ENCODE peak calls at places on chromosomes 12 and 14, in five cellular contexts. Q is HFF-Myc, M is dorsolateral prefrontal cortex, A is ovary, Z is lower leg skin. N is an unnamed sample.

GRCh38 chr12:54306925-54307731 is 6.3 kb upstream of the NFE2 start:
- DNase-seq in Q (no peak), Z (peak; percentile 79), A (peak; percentile 37), M (no peak), N (no peak)

GRCh38 chr14:21097616-21098133 is 780 bp downstream of the ZNF219 start:
- DNase-seq in M (no peak), A (peak; percentile 66), Z (no peak), Q (no peak), N (no peak)

GRCh38 chr12:110426300-110426910 is 22.9 kb upstream of the ANAPC7 start:
- DNase-seq in A (no peak), Q (peak; percentile 75), M (no peak), Z (no peak), N (no peak)

GRCh38 chr14:36027354-36027753 is 149.2 kb downstream of the PTCSC3 start:
- DNase-seq in Z (no peak), Q (no peak), A (no peak), M (no peak), N (no peak)

GRCh38 chr12:39605501-39605900 is 14.1 kb downstream of the ABCD2 start:
- DNase-seq in A (no peak), Z (no peak), M (no peak), Q (no peak), N (no peak)

GRCh38 chr12:106632797-106633450 is 50.1 kb downstream of the RFX4 start:
- DNase-seq in M (no peak), Z (no peak), A (no peak), Q (no peak), N (no peak)

GRCh38 chr14:32826404-32827082 is 112.1 kb upstream of the NPAS3 start:
- DNase-seq in Z (no peak), M (peak; percentile 50), A (no peak), Q (no peak), N (no peak)

GRCh38 chr12:3770891-3771290 is 18.0 kb upstream of the CRACR2A start:
- DNase-seq in Z (no peak), Q (peak; percentile 29), M (no peak), A (no peak), N (no peak)

GRCh38 chr14:64745511-64746041 is 41.4 kb downstream of the PLEKHG3 start:
- DNase-seq in A (no peak), M (no peak), Z (no peak), Q (no peak), N (no peak)

GRCh38 chr14:88837495-88837894 is 13.0 kb downstream of the TTC8 start:
- DNase-seq in M (no peak), A (no peak), Z (no peak), Q (no peak), N (no peak)

GRCh38 chr14:105335735-105336476 is 21.4 kb downstream of the PACS2 start:
- DNase-seq in M (no peak), Z (no peak), A (no peak), Q (no peak), N (no peak)

GRCh38 chr12:65685514-65685913 is 138.8 kb upstream of the HMGA2 start:
- DNase-seq in Z (no peak), A (no peak), Q (peak; percentile 52), M (no peak), N (no peak)

GRCh38 chr12:57524814-57525614 is 2.4 kb downstream of the MBD6 start:
- DNase-seq in Z (no peak), A (peak; percentile 51), M (no peak), Q (no peak), N (no peak)

GRCh38 chr14:100860556-100861187 is 34.8 kb downstream of the MEG3 start:
- DNase-seq in Q (no peak), M (no peak), Z (no peak), A (no peak), N (no peak)

GRCh38 chr14:93009471-93010117 is 86.6 kb downstream of the CHGA start:
- DNase-seq in M (peak; percentile 90), Z (peak; percentile 39), A (no peak), Q (no peak), N (no peak)

GRCh38 chr12:131795064-131795463 is 33.1 kb upstream of the MMP17 start:
- DNase-seq in M (no peak), Z (no peak), Q (no peak), A (no peak), N (no peak)

GRCh38 chr14:99176156-99176945 is 95.6 kb downstream of the BCL11B start:
- DNase-seq in A (no peak), Q (no peak), Z (no peak), M (no peak), N (no peak)

DNA sequence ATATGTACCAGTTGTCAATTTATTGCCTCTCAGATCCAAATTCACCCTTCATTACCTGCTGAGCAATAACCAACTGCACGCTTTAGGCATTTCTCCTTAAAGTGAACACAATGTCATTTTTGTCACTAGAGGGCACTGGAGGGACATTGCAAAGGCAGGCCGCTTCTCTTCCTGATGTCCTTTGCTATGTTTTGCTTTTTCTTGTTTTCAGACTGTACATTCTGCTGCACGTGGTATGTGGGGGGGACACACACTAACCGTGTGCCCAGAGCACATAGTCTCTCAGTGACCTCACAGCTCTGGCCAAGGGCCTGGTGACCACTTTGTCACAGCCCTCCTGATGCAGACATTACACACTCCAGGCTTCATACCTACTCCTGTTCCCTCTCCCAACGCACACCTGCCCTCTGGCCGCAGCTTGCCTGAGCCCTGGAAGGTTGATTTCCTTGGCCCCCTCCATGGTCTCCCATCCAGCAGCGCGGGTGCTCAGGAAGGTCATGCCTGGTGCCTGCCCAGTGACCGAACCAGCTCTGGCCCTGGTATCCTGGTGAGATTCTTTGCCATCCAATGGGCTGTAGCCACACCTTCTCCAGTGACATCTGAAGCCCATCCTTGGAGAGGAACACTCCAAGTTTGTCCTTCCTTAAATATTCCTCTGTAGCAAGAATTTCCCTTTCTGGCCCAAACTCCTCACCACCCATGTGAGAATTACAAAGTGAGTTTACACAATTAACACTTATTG is 39.9 kb downstream of the MYO1H start:
- DNase-seq in M (no peak), A (no peak), Q (peak; percentile 32), Z (peak; percentile 35), N (no peak)
- TF ChIP-seq CTCF in M (peak; percentile 57), A (peak; percentile 22), Q (peak; percentile 73), Z (no peak), N (no peak)

GRCh38 chr12:82378997-82379396 is 20.7 kb downstream of the METTL25 start:
- DNase-seq in A (no peak), M (no peak), Q (no peak), Z (no peak), N (no peak)

GRCh38 chr12:82383930-82384513 is 25.7 kb downstream of the METTL25 start:
- DNase-seq in A (no peak), Z (no peak), M (no peak), Q (peak; percentile 16), N (no peak)
- TF ChIP-seq CTCF in A (no peak), Z (no peak), M (peak; percentile 57), Q (peak; percentile 36), N (peak; percentile 29)

GRCh38 chr12:20189767-20190166 is 178.6 kb upstream of the PDE3A start:
- DNase-seq in Q (no peak), A (no peak), M (no peak), Z (no peak), N (no peak)

GRCh38 chr12:20199780-20200179 is 168.6 kb upstream of the PDE3A start:
- DNase-seq in A (no peak), M (no peak), Z (no peak), Q (no peak), N (no peak)

GRCh38 chr12:20188930-20189653 is 179.2 kb upstream of the PDE3A start:
- DNase-seq in Q (no peak), A (no peak), Z (no peak), M (no peak), N (no peak)

GRCh38 chr12:20196767-20197166 is 171.6 kb upstream of the PDE3A start:
- DNase-seq in Z (no peak), M (no peak), A (no peak), Q (no peak), N (no peak)

DNA sequence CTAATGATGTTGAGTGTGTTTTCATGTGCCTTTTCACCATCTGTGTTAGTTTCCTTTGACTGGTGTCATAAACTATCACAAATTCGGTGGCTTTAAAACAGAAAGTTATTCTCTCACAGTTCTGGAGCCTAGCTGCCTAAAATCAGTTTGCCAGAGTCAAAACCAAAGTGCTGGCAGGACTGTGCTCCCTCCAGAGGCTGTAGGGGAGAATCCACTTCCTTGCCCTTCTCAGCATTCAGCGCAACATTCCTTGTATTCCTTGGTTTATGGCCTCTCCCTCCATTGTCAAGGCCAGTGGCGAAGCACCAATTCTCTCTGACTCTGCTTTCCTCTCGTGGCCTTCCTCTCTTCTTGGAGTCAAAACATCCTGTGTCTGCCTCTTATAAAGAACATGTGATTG is 174.2 kb upstream of the PDE3A start:
- DNase-seq in Q (no peak), M (no peak), Z (no peak), A (no peak), N (no peak)
- TF ChIP-seq CTCF in Q (peak; percentile 18), M (no peak), Z (no peak), A (no peak), N (no peak)

GRCh38 chr14:25108959-25109358 is 59.0 kb upstream of the STXBP6 start:
- DNase-seq in M (no peak), A (no peak), Q (no peak), Z (peak; percentile 33), N (no peak)

GRCh38 chr14:25116607-25117006 is 66.7 kb upstream of the STXBP6 start:
- DNase-seq in Q (no peak), Z (no peak), A (no peak), M (no peak), N (no peak)

GRCh38 chr14:25111061-25111601 is 61.2 kb upstream of the STXBP6 start:
- DNase-seq in Q (peak; percentile 95), A (no peak), M (no peak), Z (peak; percentile 59), N (no peak)

GRCh38 chr14:25110101-25110500 is 60.2 kb upstream of the STXBP6 start:
- DNase-seq in A (no peak), Z (no peak), Q (no peak), M (no peak), N (no peak)

DNA sequence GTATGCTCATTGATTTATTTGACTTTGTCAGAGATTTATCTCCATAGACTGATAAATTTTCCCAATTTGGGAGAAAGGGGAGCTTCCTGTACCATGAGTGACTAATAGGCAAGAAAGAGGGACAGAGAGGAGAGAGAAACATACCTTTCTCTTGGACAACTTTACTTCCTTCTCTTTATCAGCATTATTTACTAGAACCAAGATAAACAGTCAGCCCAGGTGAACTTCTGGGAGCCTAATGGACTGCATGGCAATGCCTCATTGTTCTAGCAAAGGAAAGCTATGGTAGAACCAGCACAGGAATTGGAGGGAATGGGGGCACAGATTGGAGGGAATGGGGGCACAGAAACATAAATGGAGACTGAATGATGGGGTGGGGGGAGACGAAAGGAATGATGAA is 63.4 kb upstream of the STXBP6 start:
- DNase-seq in M (no peak), A (no peak), Z (no peak), Q (no peak), N (no peak)
- TF ChIP-seq CTCF in M (no peak), A (no peak), Z (no peak), Q (no peak), N (no peak)